ENCODE peak calls at places on chromosomes 13 and 19, in seven cellular contexts. W, Y, E, C, R, V and Q are unnamed samples.

GRCh38 chr13:20190481-20191310 is 2.0 kb downstream of the GJB2 start:
- DNase-seq in W (no peak), Y (no peak), E (no peak), C (peak), R (peak), V (no peak), Q (no peak)

GRCh38 chr13:33578786-33579185 is 239.2 kb upstream of the RFC3 start:
- DNase-seq in W (no peak), Y (no peak), E (no peak), C (no peak), R (no peak), V (no peak), Q (no peak)

GRCh38 chr19:17339088-17339741 is 1.9 kb downstream of the GTPBP3 start:
- DNase-seq in W (no peak), Y (no peak), E (no peak), C (no peak), R (no peak), V (no peak), Q (peak)

GRCh38 chr13:101325423-101325822 is 90.9 kb downstream of the NALCN start:
- DNase-seq in W (no peak), Y (no peak), E (no peak), C (no peak), R (no peak), V (no peak), Q (no peak)

GRCh38 chr13:93941444-93941843 is 538.0 kb downstream of the DCT start:
- DNase-seq in W (no peak), Y (no peak), E (no peak), C (no peak), R (no peak), V (no peak), Q (no peak)

GRCh38 chr13:27362064-27362751 is 62.2 kb upstream of the GTF3A start:
- DNase-seq in W (peak), Y (peak), E (peak), C (peak), R (peak), V (peak), Q (peak)

GRCh38 chr13:75566658-75567057 is 17.1 kb downstream of the UCHL3 start:
- DNase-seq in W (no peak), Y (no peak), E (no peak), C (peak), R (peak), V (no peak), Q (no peak)

GRCh38 chr13:72221276-72221962 is 354.4 kb upstream of the DACH1 start:
- DNase-seq in W (no peak), Y (no peak), E (peak), C (no peak), R (no peak), V (no peak), Q (no peak)

GRCh38 chr13:48859168-48860105 is 116.3 kb upstream of the FNDC3A start:
- DNase-seq in W (no peak), Y (no peak), E (no peak), C (no peak), R (no peak), V (no peak), Q (no peak)